ENCODE peak calls at places on chromosomes 2 and 18, in ten cellular contexts. Y is HCT116; X is foreskin fibroblast; T is breast epithelium; R is spleen; V is stimulated activated CD4-positive, alpha-beta T cell treated with anti-CD3 and anti-CD28 coated beads, Interleukin-1b, Interleukin-23, amount 100 ng/mL, for 48 hours; B is HT1080; Q is AG09319; D is T-cell; S is AG08395. M is an unnamed sample.

GRCh38 chr2:156327835-156328401 is 4.6 kb downstream of the NR4A2 start:
- DNase-seq in Y (no peak), X (no peak), T (no peak), R (no peak), V (no peak), B (no peak), Q (no peak), D (no peak), S (no peak), M (no peak)

GRCh38 chr2:26582890-26583289 is 58.3 kb downstream of the CIB4 start:
- DNase-seq in Y (no peak), X (no peak), T (no peak), R (peak; percentile 60), V (no peak), B (no peak), Q (no peak), D (no peak), S (no peak), M (no peak)

GRCh38 chr2:219634951-219635751 is 7.7 kb downstream of the SLC4A3 start:
- DNase-seq in Y (no peak), X (no peak), T (no peak), R (peak; percentile 52), V (no peak), B (no peak), Q (no peak), D (no peak), S (no peak), M (no peak)

GRCh38 chr2:1504311-1504750 is 91.1 kb downstream of the TPO start:
- DNase-seq in Y (no peak), X (no peak), T (peak; percentile 44), R (peak; percentile 80), V (no peak), B (no peak), Q (no peak), D (no peak), S (no peak), M (no peak)

GRCh38 chr2:100921685-100922161 is 80.4 kb upstream of the RPL31 start:
- DNase-seq in Y (no peak), X (peak; percentile 74), T (no peak), R (no peak), V (no peak), B (no peak), Q (no peak), D (no peak), S (peak; percentile 41), M (no peak)

GRCh38 chr2:233654501-233654900 is 17.2 kb upstream of the UGT1A9 start:
- DNase-seq in Y (no peak), X (no peak), T (no peak), R (no peak), V (no peak), B (no peak), Q (no peak), D (no peak), S (no peak), M (no peak)

GRCh38 chr2:9681427-9681817 is 50.6 kb upstream of the YWHAQ start:
- DNase-seq in Y (no peak), X (no peak), T (no peak), R (no peak), V (no peak), B (no peak), Q (no peak), D (peak; percentile 9), S (no peak), M (no peak)

GRCh38 chr18:3248670-3249359 is 1.2 kb downstream of the MYL12A start:
- DNase-seq in Y (no peak), X (no peak), T (no peak), R (no peak), V (no peak), B (peak; percentile 59), Q (no peak), D (no peak), S (no peak), M (no peak)

GRCh38 chr2:27807476-27807875 is 36.0 kb downstream of the MRPL33 start:
- DNase-seq in Y (peak; percentile 19), X (no peak), T (no peak), R (no peak), V (no peak), B (peak; percentile 36), Q (no peak), D (peak; percentile 7), S (no peak), M (no peak)

GRCh38 chr2:235493402-235493774 is 455 bp upstream of the AGAP1 start:
- DNase-seq in Y (no peak), X (peak; percentile 40), T (no peak), R (no peak), V (no peak), B (no peak), Q (no peak), D (no peak), S (no peak), M (no peak)

GRCh38 chr2:240596491-240596931 is 10.0 kb downstream of the CAPN10 start:
- DNase-seq in Y (no peak), X (no peak), T (no peak), R (no peak), V (no peak), B (no peak), Q (no peak), D (no peak), S (no peak), M (no peak)

GRCh38 chr2:145919507-145919906 is 1399.6 kb upstream of the ZEB2 start:
- DNase-seq in Y (no peak), X (no peak), T (no peak), R (no peak), V (no peak), B (no peak), Q (no peak), D (no peak), S (peak; percentile 3), M (no peak)

GRCh38 chr2:157727693-157728092 is 99.0 kb upstream of the ACVR1C start:
- DNase-seq in Y (no peak), X (no peak), T (no peak), R (no peak), V (no peak), B (no peak), Q (no peak), D (no peak), S (no peak), M (no peak)

GRCh38 chr2:143988082-143988481 is 531.8 kb downstream of the ZEB2 start:
- DNase-seq in Y (no peak), X (no peak), T (no peak), R (no peak), V (peak; percentile 3), B (no peak), Q (no peak), D (no peak), S (no peak), M (no peak)

GRCh38 chr2:128420776-128421175 is 102.1 kb upstream of the HS6ST1 start:
- DNase-seq in Y (no peak), X (no peak), T (no peak), R (peak; percentile 23), V (no peak), B (no peak), Q (no peak), D (no peak), S (no peak), M (no peak)

GRCh38 chr2:71742953-71743601 is 289.7 kb downstream of the DYSF start:
- DNase-seq in Y (peak; percentile 74), X (peak; percentile 78), T (no peak), R (no peak), V (no peak), B (peak; percentile 92), Q (peak; percentile 65), D (no peak), S (peak; percentile 87), M (peak; percentile 64)

GRCh38 chr2:11940121-11940743 is 193.8 kb downstream of the LPIN1 start:
- DNase-seq in Y (no peak), X (no peak), T (no peak), R (no peak), V (no peak), B (no peak), Q (no peak), D (no peak), S (no peak), M (no peak)

GRCh38 chr18:65606551-65607130 is 144.2 kb upstream of the CDH7 start:
- DNase-seq in Y (no peak), X (no peak), T (no peak), R (no peak), V (no peak), B (peak; percentile 42), Q (no peak), D (no peak), S (no peak), M (no peak)

GRCh38 chr2:216871333-216871934 is 11.6 kb upstream of the TNP1 start:
- DNase-seq in Y (no peak), X (no peak), T (no peak), R (no peak), V (no peak), B (no peak), Q (no peak), D (no peak), S (no peak), M (no peak)

GRCh38 chr2:240800241-240800640 is 19.8 kb downstream of the KIF1A start:
- DNase-seq in Y (no peak), X (no peak), T (peak; percentile 51), R (peak; percentile 51), V (no peak), B (no peak), Q (no peak), D (no peak), S (no peak), M (no peak)

GRCh38 chr2:105287692-105288091 is 41.8 kb downstream of the TGFBRAP1 start:
- DNase-seq in Y (peak; percentile 16), X (peak; percentile 18), T (no peak), R (no peak), V (peak; percentile 25), B (peak; percentile 20), Q (no peak), D (peak; percentile 30), S (peak; percentile 25), M (no peak)

GRCh38 chr2:69422198-69422597 is 15.0 kb downstream of the NFU1 start:
- DNase-seq in Y (no peak), X (no peak), T (no peak), R (no peak), V (no peak), B (no peak), Q (no peak), D (no peak), S (no peak), M (no peak)

GRCh38 chr2:95389256-95390119 is 13.0 kb upstream of the FAHD2A start:
- DNase-seq in Y (peak; percentile 18), X (peak; percentile 61), T (peak; percentile 67), R (peak; percentile 78), V (peak; percentile 50), B (peak; percentile 59), Q (no peak), D (peak; percentile 26), S (peak; percentile 87), M (no peak)

GRCh38 chr2:179682756-179683155 is 178.7 kb downstream of the ZNF385B start:
- DNase-seq in Y (no peak), X (no peak), T (no peak), R (no peak), V (no peak), B (no peak), Q (no peak), D (no peak), S (no peak), M (no peak)

GRCh38 chr2:101983928-101984327 is 7.8 kb upstream of the IL1R2 start:
- DNase-seq in Y (no peak), X (no peak), T (no peak), R (no peak), V (no peak), B (no peak), Q (no peak), D (no peak), S (peak; percentile 40), M (no peak)

GRCh38 chr2:44938287-44939073 is 3.0 kb upstream of the SIX3 start:
- DNase-seq in Y (no peak), X (no peak), T (peak; percentile 49), R (peak; percentile 74), V (no peak), B (no peak), Q (no peak), D (no peak), S (no peak), M (no peak)

GRCh38 chr18:27400001-27400400 is 214.9 kb upstream of the CHST9 start:
- DNase-seq in Y (no peak), X (no peak), T (no peak), R (no peak), V (no peak), B (peak; percentile 38), Q (no peak), D (no peak), S (no peak), M (no peak)

GRCh38 chr2:159996792-159997546 is 65.4 kb downstream of the PLA2R1 start:
- DNase-seq in Y (no peak), X (no peak), T (no peak), R (no peak), V (no peak), B (no peak), Q (peak; percentile 23), D (no peak), S (peak; percentile 11), M (no peak)